ENCODE peak calls at places on chromosomes 3 and 15, in six cellular contexts. X, O, A, G, F and L are unnamed samples.

GRCh38 chr3:171569571-171570132 is 109.4 kb upstream of the TNIK start:
- DNase-seq in G (peak), F (no peak), X (no peak), A (no peak), O (no peak), L (no peak)

GRCh38 chr15:70382762-70383458 is 285.2 kb upstream of the TLE3 start:
- DNase-seq in X (no peak), O (no peak), A (peak), F (no peak), G (no peak), L (no peak)

GRCh38 chr3:24311881-24312280 is 182.8 kb downstream of the THRB start:
- DNase-seq in X (no peak), G (no peak), F (no peak), A (no peak), O (peak), L (no peak)

GRCh38 chr15:39491917-39492490 is 88.9 kb upstream of the THBS1 start:
- DNase-seq in O (no peak), X (no peak), F (no peak), G (peak), A (no peak), L (no peak)

GRCh38 chr3:57582470-57583168 is 14.5 kb downstream of the ARF4 start:
- DNase-seq in G (peak), A (no peak), X (peak), F (no peak), O (no peak), L (no peak)

GRCh38 chr15:59611277-59612260 is at the start of gene GCNT3:
- DNase-seq in X (peak), A (no peak), F (no peak), G (peak), O (no peak), L (peak)

GRCh38 chr15:28954466-28955159 is 68.8 kb downstream of the APBA2 start:
- DNase-seq in O (peak), G (no peak), A (peak), F (no peak), X (no peak), L (no peak)

GRCh38 chr15:75727031-75727531 is 14.4 kb upstream of the CSPG4 start:
- DNase-seq in F (no peak), G (no peak), X (no peak), A (no peak), O (peak), L (no peak)

GRCh38 chr3:129132097-129132866 is 10.7 kb upstream of the RAB43 start:
- DNase-seq in X (no peak), O (no peak), A (no peak), F (no peak), G (no peak), L (no peak)

GRCh38 chr15:77027697-77028450 is 32.9 kb downstream of the PSTPIP1 start:
- DNase-seq in G (no peak), O (peak), X (no peak), A (peak), F (no peak), L (no peak)

GRCh38 chr3:165644331-165644730 is 192.9 kb downstream of the BCHE start:
- DNase-seq in G (no peak), A (no peak), X (no peak), F (no peak), O (no peak), L (no peak)

GRCh38 chr3:8767667-8768363 is 1.6 kb downstream of the OXTR start:
- DNase-seq in X (peak), F (peak), O (no peak), G (peak), A (no peak), L (peak)

GRCh38 chr15:95326689-95327525 is 1003.6 kb upstream of the NR2F2 start:
- DNase-seq in X (no peak), A (no peak), O (peak), G (no peak), F (no peak), L (no peak)

GRCh38 chr3:69443554-69443953 is 57.7 kb upstream of the FRMD4B start:
- DNase-seq in O (no peak), G (no peak), X (no peak), F (no peak), A (no peak), L (peak)

GRCh38 chr3:11001020-11001657 is 8.6 kb downstream of the SLC6A1 start:
- DNase-seq in A (no peak), G (no peak), X (no peak), F (no peak), O (no peak), L (no peak)

GRCh38 chr3:64889991-64890390 is 202.2 kb upstream of the ADAMTS9 start:
- DNase-seq in X (no peak), G (no peak), F (no peak), O (peak), A (no peak), L (no peak)

GRCh38 chr3:851098-851790 is 241.6 kb upstream of the CNTN6 start:
- DNase-seq in A (no peak), F (no peak), X (no peak), G (peak), O (no peak), L (no peak)

GRCh38 chr15:33031324-33031736 is 163.2 kb downstream of the FMN1 start:
- DNase-seq in F (no peak), X (no peak), O (no peak), A (no peak), G (peak), L (peak)

GRCh38 chr15:68389936-68390790 is 41.8 kb downstream of the ITGA11 start:
- DNase-seq in X (peak), A (peak), O (peak), G (peak), F (no peak), L (peak)

GRCh38 chr3:113531826-113532697 is at the start of gene SIDT1:
- DNase-seq in O (no peak), G (peak), F (peak), A (peak), X (no peak), L (no peak)

GRCh38 chr3:70832811-70833509 is 520.5 kb upstream of the MDFIC2 start:
- DNase-seq in O (no peak), X (no peak), A (no peak), G (no peak), F (no peak), L (peak)

GRCh38 chr3:32551087-32551486 is 19.6 kb downstream of the DYNC1LI1 start:
- DNase-seq in F (no peak), O (no peak), X (no peak), A (no peak), G (no peak), L (no peak)

GRCh38 chr3:88936837-88937236 is 170.6 kb upstream of the EPHA3 start:
- DNase-seq in G (no peak), O (no peak), A (no peak), F (no peak), X (no peak), L (no peak)

GRCh38 chr3:184761976-184762375 is 50.0 kb upstream of the VPS8 start:
- DNase-seq in F (no peak), A (no peak), G (no peak), O (no peak), X (no peak), L (no peak)
- H3K27ac ChIP-seq in F (peak), A (no peak), G (no peak), O (no peak), X (no peak), L (no peak)

DNA sequence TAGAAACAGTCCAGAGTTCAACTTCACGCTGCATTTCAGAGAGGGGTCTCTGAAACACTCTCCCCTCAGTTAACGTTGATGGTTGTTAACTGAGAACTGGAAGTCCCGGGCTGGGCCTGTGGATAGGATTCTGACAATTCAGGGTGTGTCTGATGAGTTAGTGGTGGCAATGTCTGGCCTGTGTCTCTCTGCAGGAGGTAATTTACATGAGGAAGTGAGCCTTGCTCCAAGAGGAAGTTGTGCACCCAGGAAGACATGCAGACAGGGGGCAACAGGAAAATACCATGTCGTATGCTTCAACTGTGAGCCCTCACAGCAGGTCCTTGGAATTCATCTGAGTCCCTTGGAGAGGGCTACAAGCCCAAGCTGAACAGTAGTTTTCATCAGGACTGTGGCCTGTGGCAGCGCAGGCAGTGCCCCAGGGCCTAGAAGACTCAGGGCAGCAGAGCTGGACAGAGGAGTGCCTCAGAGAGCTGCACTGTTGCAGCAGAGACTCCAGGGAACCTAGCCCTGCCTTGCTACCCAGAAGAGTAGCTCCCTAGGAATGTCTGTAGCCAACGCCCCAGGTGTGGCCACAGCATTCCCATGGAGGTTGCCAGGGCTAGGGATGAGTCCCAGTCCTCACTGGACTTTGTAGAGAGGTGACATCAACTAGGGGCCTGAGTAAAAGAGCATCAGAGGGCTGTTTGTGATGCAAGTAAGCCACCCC is 104.6 kb upstream of the SELENOK start:
- DNase-seq in X (peak), G (peak), F (no peak), A (no peak), O (no peak), L (no peak)
- H3K27ac ChIP-seq in X (no peak), G (no peak), F (no peak), A (no peak), O (no peak), L (no peak)

GRCh38 chr3:38136272-38136806 is 588 bp downstream of the ACAA1 start:
- DNase-seq in A (peak), F (peak), O (no peak), X (no peak), G (no peak), L (peak)
- H3K27ac ChIP-seq in A (peak), F (peak), O (peak), X (peak), G (peak), L (peak)

GRCh38 chr3:49653636-49654035 is 20.5 kb upstream of the APEH start:
- DNase-seq in G (no peak), O (no peak), X (no peak), F (no peak), A (no peak), L (no peak)

GRCh38 chr3:49654176-49654825 is 19.9 kb upstream of the APEH start:
- DNase-seq in F (no peak), G (no peak), A (no peak), O (no peak), X (no peak), L (no peak)

GRCh38 chr3:49652218-49652921 is 21.8 kb upstream of the APEH start:
- DNase-seq in F (no peak), O (no peak), G (no peak), A (no peak), X (no peak), L (no peak)

GRCh38 chr3:49654955-49655556 is 19.1 kb upstream of the APEH start:
- DNase-seq in X (no peak), G (no peak), A (no peak), O (no peak), F (no peak), L (no peak)

GRCh38 chr3:49653016-49653415 is 21.1 kb upstream of the APEH start:
- DNase-seq in A (no peak), F (no peak), X (no peak), O (no peak), G (no peak), L (no peak)
- H3K27ac ChIP-seq in A (no peak), F (no peak), X (no peak), O (no peak), G (no peak), L (no peak)